ENCODE peak calls at places on chromosome 6, in seven cellular contexts. G is GM13977, Z is breast epithelium, J is uterus, T is neural crest cell, N is fibroblast of mammary gland, A is heart left ventricle. D is an unnamed sample.

GRCh38 chr6:49220293-49220692 is 242.8 kb downstream of the MMUT start:
- DNase-seq in G (no peak), Z (no peak), J (no peak), T (no peak), N (no peak), A (no peak), D (no peak)

GRCh38 chr6:158408552-158409130 is 96.4 kb downstream of the TULP4 start:
- DNase-seq in G (no peak), Z (no peak), J (peak), T (peak), N (peak), A (peak), D (no peak)

GRCh38 chr6:797479-798077 is 104.6 kb upstream of the EXOC2 start:
- DNase-seq in G (peak), Z (peak), J (no peak), T (peak), N (peak), A (no peak), D (peak)

GRCh38 chr6:88134575-88134974 is 31.6 kb downstream of the CNR1 start:
- DNase-seq in G (no peak), Z (no peak), J (no peak), T (no peak), N (no peak), A (no peak), D (no peak)

GRCh38 chr6:37788259-37788658 is 31.3 kb upstream of the ZFAND3 start:
- DNase-seq in G (no peak), Z (no peak), J (no peak), T (no peak), N (no peak), A (no peak), D (peak)

GRCh38 chr6:13848553-13849150 is 34.3 kb upstream of the MCUR1 start:
- DNase-seq in G (no peak), Z (no peak), J (no peak), T (no peak), N (no peak), A (no peak), D (no peak)

GRCh38 chr6:158160932-158161539 is 7.0 kb downstream of the SERAC1 start:
- DNase-seq in G (no peak), Z (no peak), J (no peak), T (no peak), N (peak), A (no peak), D (no peak)

GRCh38 chr6:39892490-39893129 is 41.7 kb downstream of the MOCS1 start:
- DNase-seq in G (peak), Z (peak), J (peak), T (peak), N (peak), A (no peak), D (peak)

GRCh38 chr6:18151801-18152200 is 3.1 kb downstream of the TPMT start:
- DNase-seq in G (no peak), Z (no peak), J (no peak), T (no peak), N (no peak), A (no peak), D (no peak)

GRCh38 chr6:68572525-68572924 is 62.6 kb upstream of the ADGRB3 start:
- DNase-seq in G (peak), Z (no peak), J (no peak), T (peak), N (peak), A (no peak), D (peak)

GRCh38 chr6:10999994-11000393 is 44.1 kb downstream of the ELOVL2 start:
- DNase-seq in G (no peak), Z (no peak), J (no peak), T (no peak), N (peak), A (no peak), D (no peak)

GRCh38 chr6:105431226-105431625 is 28.3 kb upstream of the PREP start:
- DNase-seq in G (peak), Z (no peak), J (no peak), T (peak), N (peak), A (no peak), D (peak)

GRCh38 chr6:34462561-34462971 is 3.3 kb upstream of the PACSIN1 start:
- DNase-seq in G (no peak), Z (no peak), J (no peak), T (peak), N (peak), A (no peak), D (no peak)

GRCh38 chr6:149259753-149260152 is 57.8 kb upstream of the TAB2 start:
- DNase-seq in G (no peak), Z (no peak), J (no peak), T (no peak), N (no peak), A (no peak), D (no peak)

GRCh38 chr6:34981951-34982350 is 92.9 kb downstream of the ANKS1A start:
- DNase-seq in G (no peak), Z (no peak), J (no peak), T (no peak), N (peak), A (no peak), D (peak)

GRCh38 chr6:136551103-136551502 is 881 bp upstream of the MAP7 start:
- DNase-seq in G (peak), Z (no peak), J (no peak), T (no peak), N (no peak), A (no peak), D (no peak)

GRCh38 chr6:11975353-11975977 is 36.6 kb upstream of the HIVEP1 start:
- DNase-seq in G (peak), Z (no peak), J (no peak), T (no peak), N (no peak), A (no peak), D (no peak)

GRCh38 chr6:90701146-90701781 is 114.4 kb upstream of the MAP3K7 start:
- DNase-seq in G (no peak), Z (no peak), J (no peak), T (no peak), N (no peak), A (no peak), D (no peak)

GRCh38 chr6:35050291-35050987 is 90.7 kb downstream of the TCP11 start:
- DNase-seq in G (no peak), Z (no peak), J (no peak), T (no peak), N (no peak), A (no peak), D (no peak)

GRCh38 chr6:151141685-151142084 is 98.1 kb upstream of the AKAP12 start:
- DNase-seq in G (no peak), Z (no peak), J (no peak), T (no peak), N (peak), A (no peak), D (peak)

GRCh38 chr6:107542170-107542569 is 52.3 kb downstream of the SOBP start:
- DNase-seq in G (no peak), Z (no peak), J (no peak), T (no peak), N (no peak), A (no peak), D (no peak)

GRCh38 chr6:24205020-24205492 is 79.0 kb downstream of the NRSN1 start:
- DNase-seq in G (peak), Z (no peak), J (no peak), T (peak), N (peak), A (no peak), D (peak)

GRCh38 chr6:7156666-7157278 is 49.0 kb downstream of the RREB1 start:
- DNase-seq in G (no peak), Z (no peak), J (no peak), T (no peak), N (peak), A (no peak), D (peak)

GRCh38 chr6:160238786-160239751 is 19.6 kb downstream of the SLC22A2 start:
- DNase-seq in G (no peak), Z (no peak), J (no peak), T (no peak), N (peak), A (no peak), D (peak)

GRCh38 chr6:26569433-26569764 is 27.4 kb upstream of the ABT1 start:
- DNase-seq in G (no peak), Z (no peak), J (no peak), T (no peak), N (no peak), A (no peak), D (no peak)

GRCh38 chr6:26556263-26557070 is 18.3 kb downstream of the HMGN4 start:
- DNase-seq in G (no peak), Z (no peak), J (peak), T (peak), N (peak), A (peak), D (peak)

GRCh38 chr6:15280023-15280422 is 34.2 kb downstream of the JARID2 start:
- DNase-seq in G (no peak), Z (no peak), J (no peak), T (no peak), N (peak), A (no peak), D (no peak)

GRCh38 chr6:101015541-101015940 is 134.4 kb upstream of the ASCC3 start:
- DNase-seq in G (no peak), Z (no peak), J (no peak), T (no peak), N (no peak), A (no peak), D (no peak)

GRCh38 chr6:133991096-133991593 is 38.1 kb downstream of the TBPL1 start:
- DNase-seq in G (no peak), Z (no peak), J (no peak), T (no peak), N (peak), A (no peak), D (peak)

GRCh38 chr6:100509101-100509500 is 44.4 kb upstream of the SIM1 start:
- DNase-seq in G (no peak), Z (no peak), J (no peak), T (no peak), N (no peak), A (no peak), D (no peak)

GRCh38 chr6:167479967-167480653 is 155.2 kb downstream of the TTLL2 start:
- DNase-seq in G (no peak), Z (no peak), J (no peak), T (no peak), N (no peak), A (no peak), D (no peak)

GRCh38 chr6:167487706-167488664 is 163.1 kb downstream of the TTLL2 start:
- DNase-seq in G (no peak), Z (no peak), J (no peak), T (no peak), N (no peak), A (peak), D (no peak)

GRCh38 chr6:167481527-167481926 is 156.6 kb downstream of the TTLL2 start:
- DNase-seq in G (no peak), Z (no peak), J (no peak), T (no peak), N (no peak), A (no peak), D (no peak)

DNA sequence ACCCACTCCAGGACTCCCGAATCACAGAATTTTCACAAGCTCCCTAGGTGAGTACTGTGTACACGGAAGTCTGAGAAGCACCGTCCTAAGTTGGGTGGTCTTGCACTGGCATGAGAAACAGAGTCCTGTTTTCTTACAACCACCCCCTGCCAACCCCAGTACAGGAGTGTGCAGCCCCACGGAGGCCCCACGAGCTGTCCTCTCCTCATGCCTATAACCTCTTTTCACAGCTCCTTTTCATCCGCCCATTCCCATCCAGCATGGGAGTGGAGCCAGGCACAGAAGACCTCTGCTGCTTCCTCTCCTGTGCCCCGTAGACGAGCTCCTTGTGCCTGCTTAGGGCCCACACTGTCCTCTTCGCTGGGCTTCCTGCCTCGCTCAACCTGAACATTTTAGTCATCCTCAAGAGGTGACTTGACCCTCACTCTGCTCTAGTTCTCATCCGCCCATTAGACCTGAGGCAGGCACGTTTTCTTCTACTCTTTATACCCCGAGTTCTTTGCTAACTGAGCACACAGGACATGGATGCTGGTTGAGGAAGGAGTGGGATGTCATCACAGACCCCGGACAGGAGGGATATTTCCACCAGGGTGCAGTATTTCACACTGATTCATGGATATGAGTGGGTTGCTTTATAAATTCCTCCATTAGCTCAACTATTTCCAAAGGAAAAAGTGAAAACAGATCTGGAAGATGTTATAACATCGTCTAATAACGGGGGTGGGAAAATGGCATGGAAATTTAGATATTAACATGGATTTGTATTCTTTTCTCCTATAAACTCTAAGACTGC is 160.5 kb downstream of the TTLL2 start:
- DNase-seq in G (no peak), Z (no peak), J (peak), T (no peak), N (peak), A (no peak), D (no peak)
- TF ChIP-seq CTCF in G (peak), Z (no peak), J (peak), T (peak), N (peak), A (peak), D (no peak)

GRCh38 chr6:84346372-84346771 is 118.9 kb upstream of the CEP162 start:
- DNase-seq in G (no peak), Z (no peak), J (no peak), T (no peak), N (peak), A (no peak), D (peak)
- TF ChIP-seq CTCF in G (no peak), Z (no peak), J (no peak), T (no peak), N (peak), A (no peak), D (peak)

DNA sequence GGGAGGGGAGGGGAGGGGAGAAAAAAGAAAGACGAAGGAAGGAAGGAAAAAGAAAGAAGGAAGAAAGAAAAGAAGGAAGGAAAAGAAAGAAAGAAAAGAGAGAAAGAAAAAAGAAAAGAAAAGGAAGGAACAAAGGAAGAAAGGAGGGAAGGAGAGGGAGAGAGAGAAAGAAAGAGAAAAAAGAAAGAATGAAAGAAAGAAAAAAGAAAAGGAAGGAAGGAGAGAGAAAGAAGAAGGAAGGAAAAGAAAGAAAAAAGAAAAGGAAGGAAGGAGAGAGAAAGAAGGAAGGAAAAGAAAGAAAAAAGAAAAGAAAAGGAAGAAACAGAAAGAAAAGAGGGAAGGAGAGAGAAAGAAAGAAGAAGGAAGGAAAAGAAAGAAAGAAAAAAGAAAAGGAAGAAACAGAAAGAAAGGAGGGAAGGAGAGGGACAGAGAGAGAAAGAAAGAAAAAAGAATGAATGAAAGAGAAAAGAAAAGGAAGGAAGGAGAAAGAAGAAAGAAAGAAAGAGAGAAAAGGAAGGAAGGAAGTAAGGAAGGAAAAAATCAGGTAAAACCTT is 225.3 kb downstream of the TPBG start:
- DNase-seq in G (no peak), Z (no peak), J (no peak), T (no peak), N (no peak), A (no peak), D (no peak)
- TF ChIP-seq CTCF in G (no peak), Z (no peak), J (no peak), T (no peak), N (no peak), A (no peak), D (no peak)

GRCh38 chr6:154638369-154638768 is 94.8 kb upstream of the SCAF8 start:
- DNase-seq in G (no peak), Z (no peak), J (no peak), T (no peak), N (peak), A (no peak), D (no peak)
- TF ChIP-seq CTCF in G (no peak), Z (no peak), J (no peak), T (no peak), N (no peak), A (no peak), D (no peak)

GRCh38 chr6:21257125-21257524 is 336.4 kb upstream of the SOX4 start:
- DNase-seq in G (no peak), Z (no peak), J (no peak), T (no peak), N (no peak), A (no peak), D (no peak)
- TF ChIP-seq CTCF in G (no peak), Z (no peak), J (no peak), T (no peak), N (no peak), A (no peak), D (no peak)